ENCODE peak calls at places on chromosomes 16 and 17, in four cellular contexts. One of them, this sample, is unnamed.
A peak's percentile ranks its signal among the peaks of the same experiment; 100 is the strongest.

GRCh38 chr17:41967141-41967920 is 736 bp downstream of the CNP start:
- DNase-seq in cardiac muscle cell: no peak
- DNase-seq in right cardiac atrium: peak; percentile 68
- DNase-seq in uterus: no peak
- DNase-seq in this sample: no peak

GRCh38 chr16:85524630-85525463 is 88.3 kb upstream of the GSE1 start:
- DNase-seq in cardiac muscle cell: peak; percentile 83
- DNase-seq in right cardiac atrium: peak; percentile 80
- DNase-seq in uterus: no peak
- DNase-seq in this sample: peak; percentile 88

GRCh38 chr16:24499193-24499814 is 40.1 kb upstream of the RBBP6 start:
- DNase-seq in cardiac muscle cell: peak; percentile 39
- DNase-seq in right cardiac atrium: no peak
- DNase-seq in uterus: no peak
- DNase-seq in this sample: peak; percentile 34

GRCh38 chr17:876272-876671 is 94.1 kb downstream of the MRM3 start:
- DNase-seq in cardiac muscle cell: no peak
- DNase-seq in right cardiac atrium: no peak
- DNase-seq in uterus: no peak
- DNase-seq in this sample: no peak

GRCh38 chr16:86519649-86520316 is 9.5 kb downstream of the FOXF1 start:
- DNase-seq in cardiac muscle cell: peak; percentile 59
- DNase-seq in right cardiac atrium: peak; percentile 85
- DNase-seq in uterus: peak; percentile 48
- DNase-seq in this sample: peak; percentile 90

GRCh38 chr17:283911-284675 is 68.5 kb downstream of the RPH3AL start:
- DNase-seq in cardiac muscle cell: no peak
- DNase-seq in right cardiac atrium: peak; percentile 16
- DNase-seq in uterus: no peak
- DNase-seq in this sample: peak; percentile 31

GRCh38 chr17:65022751-65023421 is 33.7 kb downstream of the GNA13 start:
- DNase-seq in cardiac muscle cell: peak; percentile 20
- DNase-seq in right cardiac atrium: no peak
- DNase-seq in uterus: no peak
- DNase-seq in this sample: no peak

GRCh38 chr16:79261461-79261860 is 339.1 kb downstream of the MAF start:
- DNase-seq in cardiac muscle cell: no peak
- DNase-seq in right cardiac atrium: peak; percentile 75
- DNase-seq in uterus: no peak
- DNase-seq in this sample: peak; percentile 68

GRCh38 chr16:51151951-51152663 is 1.0 kb upstream of the SALL1 start:
- DNase-seq in cardiac muscle cell: peak; percentile 89
- DNase-seq in right cardiac atrium: peak; percentile 92
- DNase-seq in uterus: peak; percentile 91
- DNase-seq in this sample: no peak

GRCh38 chr16:3274490-3274889 is 8.8 kb upstream of the ZNF263 start:
- DNase-seq in cardiac muscle cell: no peak
- DNase-seq in right cardiac atrium: no peak
- DNase-seq in uterus: no peak
- DNase-seq in this sample: no peak

GRCh38 chr16:17302620-17303019 is 168.1 kb downstream of the XYLT1 start:
- DNase-seq in cardiac muscle cell: no peak
- DNase-seq in right cardiac atrium: no peak
- DNase-seq in uterus: no peak
- DNase-seq in this sample: no peak

GRCh38 chr16:47886631-47887415 is 269.0 kb downstream of the ABCC12 start:
- DNase-seq in cardiac muscle cell: no peak
- DNase-seq in right cardiac atrium: no peak
- DNase-seq in uterus: no peak
- DNase-seq in this sample: no peak

GRCh38 chr17:81870155-81870977 is 771 bp downstream of the ARHGDIA start:
- DNase-seq in cardiac muscle cell: peak; percentile 58
- DNase-seq in right cardiac atrium: peak; percentile 81
- DNase-seq in uterus: peak; percentile 48
- DNase-seq in this sample: peak; percentile 64

GRCh38 chr16:4795181-4795827 is at the start of gene SMIM22:
- DNase-seq in cardiac muscle cell: no peak
- DNase-seq in right cardiac atrium: no peak
- DNase-seq in uterus: no peak
- DNase-seq in this sample: no peak

GRCh38 chr17:21127508-21128077 is 829 bp downstream of the DHRS7B start:
- DNase-seq in cardiac muscle cell: peak; percentile 17
- DNase-seq in right cardiac atrium: no peak
- DNase-seq in uterus: no peak
- DNase-seq in this sample: no peak

GRCh38 chr17:73939808-73940207 is 263.7 kb upstream of the RPL38 start:
- DNase-seq in cardiac muscle cell: no peak
- DNase-seq in right cardiac atrium: no peak
- DNase-seq in uterus: no peak
- DNase-seq in this sample: no peak

GRCh38 chr17:740240-741055 is 8.1 kb downstream of the TLCD3A start:
- DNase-seq in cardiac muscle cell: no peak
- DNase-seq in right cardiac atrium: no peak
- DNase-seq in uterus: no peak
- DNase-seq in this sample: no peak

GRCh38 chr17:81387235-81388060 is 7.8 kb upstream of the BAHCC1 start:
- DNase-seq in cardiac muscle cell: peak; percentile 65
- DNase-seq in right cardiac atrium: peak; percentile 86
- DNase-seq in uterus: peak; percentile 82
- DNase-seq in this sample: peak; percentile 89

GRCh38 chr17:29566473-29567361 is at the start of gene ABHD15:
- DNase-seq in cardiac muscle cell: peak; percentile 81
- DNase-seq in right cardiac atrium: peak; percentile 89
- DNase-seq in uterus: peak; percentile 52
- DNase-seq in this sample: peak; percentile 91

GRCh38 chr16:13607289-13607688 is 312.7 kb upstream of the ERCC4 start:
- DNase-seq in cardiac muscle cell: no peak
- DNase-seq in right cardiac atrium: no peak
- DNase-seq in uterus: no peak
- DNase-seq in this sample: no peak

GRCh38 chr17:62965649-62966425 is at the start of gene TANC2:
- DNase-seq in cardiac muscle cell: peak; percentile 87
- DNase-seq in right cardiac atrium: peak; percentile 94
- DNase-seq in uterus: peak; percentile 86
- DNase-seq in this sample: peak; percentile 92

GRCh38 chr17:79159926-79160325 is 85.3 kb downstream of the ENGASE start:
- DNase-seq in cardiac muscle cell: no peak
- DNase-seq in right cardiac atrium: no peak
- DNase-seq in uterus: no peak
- DNase-seq in this sample: no peak

GRCh38 chr16:85503642-85504224 is 109.4 kb upstream of the GSE1 start:
- DNase-seq in cardiac muscle cell: no peak
- DNase-seq in right cardiac atrium: no peak
- DNase-seq in uterus: no peak
- DNase-seq in this sample: no peak

GRCh38 chr16:89593841-89594240 is 18.3 kb downstream of the CPNE7 start:
- DNase-seq in cardiac muscle cell: no peak
- DNase-seq in right cardiac atrium: no peak
- DNase-seq in uterus: no peak
- DNase-seq in this sample: no peak

GRCh38 chr17:77188084-77189066 is 47.6 kb downstream of the SEC14L1 start:
- DNase-seq in cardiac muscle cell: no peak
- DNase-seq in right cardiac atrium: no peak
- DNase-seq in uterus: no peak
- DNase-seq in this sample: no peak

GRCh38 chr16:66662445-66663194 is 33.9 kb downstream of the CMTM4 start:
- DNase-seq in cardiac muscle cell: peak; percentile 58
- DNase-seq in right cardiac atrium: no peak
- DNase-seq in uterus: no peak
- DNase-seq in this sample: no peak

GRCh38 chr16:66397736-66398433 is 29.2 kb upstream of the BEAN1 start:
- DNase-seq in cardiac muscle cell: no peak
- DNase-seq in right cardiac atrium: no peak
- DNase-seq in uterus: no peak
- DNase-seq in this sample: no peak

GRCh38 chr17:12472613-12473173 is 193.0 kb upstream of the MYOCD start:
- DNase-seq in cardiac muscle cell: no peak
- DNase-seq in right cardiac atrium: no peak
- DNase-seq in uterus: no peak
- DNase-seq in this sample: no peak

GRCh38 chr17:1683489-1683888 is 1.2 kb downstream of the PRPF8 start:
- DNase-seq in cardiac muscle cell: no peak
- DNase-seq in right cardiac atrium: no peak
- DNase-seq in uterus: no peak
- DNase-seq in this sample: no peak

GRCh38 chr17:565506-565905 is 149.1 kb downstream of the VPS53 start:
- DNase-seq in cardiac muscle cell: no peak
- DNase-seq in right cardiac atrium: no peak
- DNase-seq in uterus: no peak
- DNase-seq in this sample: no peak

GRCh38 chr16:77599793-77600415 is 122.4 kb upstream of the NUDT7 start:
- DNase-seq in cardiac muscle cell: peak; percentile 58
- DNase-seq in right cardiac atrium: no peak
- DNase-seq in uterus: no peak
- DNase-seq in this sample: no peak

GRCh38 chr16:802914-803750 is 2.6 kb upstream of the GNG13 start:
- DNase-seq in cardiac muscle cell: no peak
- DNase-seq in right cardiac atrium: no peak
- DNase-seq in uterus: no peak
- DNase-seq in this sample: no peak

GRCh38 chr17:80198144-80198661 is 21.9 kb downstream of the SGSH start:
- DNase-seq in cardiac muscle cell: no peak
- DNase-seq in right cardiac atrium: peak; percentile 46
- DNase-seq in uterus: no peak
- DNase-seq in this sample: no peak

GRCh38 chr17:38791162-38791561 is 8.2 kb downstream of the PIP4K2B start:
- DNase-seq in cardiac muscle cell: no peak
- DNase-seq in right cardiac atrium: no peak
- DNase-seq in uterus: no peak
- DNase-seq in this sample: no peak

GRCh38 chr17:70621593-70621992 is 452.3 kb downstream of the KCNJ2 start:
- DNase-seq in cardiac muscle cell: peak; percentile 37
- DNase-seq in right cardiac atrium: no peak
- DNase-seq in uterus: no peak
- DNase-seq in this sample: no peak

GRCh38 chr16:9176547-9177418 is 85.3 kb downstream of the HAPSTR1 start:
- DNase-seq in cardiac muscle cell: no peak
- DNase-seq in right cardiac atrium: no peak
- DNase-seq in uterus: no peak
- DNase-seq in this sample: no peak

GRCh38 chr16:5024632-5025031 is 9.1 kb downstream of the NAGPA start:
- DNase-seq in cardiac muscle cell: no peak
- DNase-seq in right cardiac atrium: no peak
- DNase-seq in uterus: no peak
- DNase-seq in this sample: no peak

GRCh38 chr16:4081577-4082021 is 34.6 kb downstream of the ADCY9 start:
- DNase-seq in cardiac muscle cell: no peak
- DNase-seq in right cardiac atrium: no peak
- DNase-seq in uterus: peak; percentile 34
- DNase-seq in this sample: no peak

GRCh38 chr16:84585886-84586285 is 32.0 kb downstream of the COTL1 start:
- DNase-seq in cardiac muscle cell: no peak
- DNase-seq in right cardiac atrium: no peak
- DNase-seq in uterus: no peak
- DNase-seq in this sample: no peak

GRCh38 chr17:5706835-5707234 is 122.5 kb upstream of the NLRP1 start:
- DNase-seq in cardiac muscle cell: peak; percentile 64
- DNase-seq in right cardiac atrium: peak; percentile 77
- DNase-seq in uterus: no peak
- DNase-seq in this sample: peak; percentile 70

GRCh38 chr17:4345569-4345968 is 20.9 kb downstream of the UBE2G1 start:
- DNase-seq in cardiac muscle cell: no peak
- DNase-seq in right cardiac atrium: no peak
- DNase-seq in uterus: no peak
- DNase-seq in this sample: no peak
- H3K4me3 ChIP-seq in cardiac muscle cell: no peak overlapping the region
- H3K4me3 ChIP-seq in right cardiac atrium: no peak overlapping the region
- H3K4me3 ChIP-seq in uterus: no peak overlapping the region
- H3K4me3 ChIP-seq in this sample: no peak overlapping the region

GRCh38 chr17:57285681-57286080 is 29.4 kb downstream of the MSI2 start:
- DNase-seq in cardiac muscle cell: no peak
- DNase-seq in right cardiac atrium: no peak
- DNase-seq in uterus: no peak
- DNase-seq in this sample: no peak
- H3K27ac ChIP-seq in cardiac muscle cell: no peak overlapping the region
- H3K27ac ChIP-seq in right cardiac atrium: no peak overlapping the region
- H3K27ac ChIP-seq in uterus: no peak overlapping the region
- H3K27ac ChIP-seq in this sample: no peak overlapping the region

DNA sequence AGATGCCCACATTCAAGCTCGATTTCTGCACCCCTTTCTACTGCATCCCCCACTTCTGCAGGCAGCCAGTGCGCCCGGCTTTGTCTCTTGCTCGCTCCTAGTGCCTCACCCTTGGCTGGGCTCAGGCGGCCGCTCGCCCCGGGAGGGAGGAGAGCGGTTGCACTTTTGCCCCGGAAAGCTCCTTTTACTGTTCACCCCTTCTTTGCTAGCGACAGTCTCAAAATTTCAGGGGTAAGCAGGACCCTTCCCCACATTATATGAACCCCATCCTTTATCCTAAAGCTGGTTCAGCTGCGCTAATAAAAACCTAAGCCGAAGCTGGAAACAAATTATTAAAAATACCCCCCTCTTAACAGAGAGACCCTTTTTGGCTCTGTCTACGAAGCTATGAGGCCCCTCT is 987 bp downstream of the HOXB5 start:
- DNase-seq in cardiac muscle cell: no peak
- DNase-seq in right cardiac atrium: no peak
- DNase-seq in uterus: no peak
- DNase-seq in this sample: no peak
- H3K4me3 ChIP-seq in cardiac muscle cell: peak overlapping the region; percentile 26
- H3K4me3 ChIP-seq in right cardiac atrium: peak overlapping the region; percentile 12
- H3K4me3 ChIP-seq in uterus: no peak overlapping the region
- H3K4me3 ChIP-seq in this sample: no peak overlapping the region

DNA sequence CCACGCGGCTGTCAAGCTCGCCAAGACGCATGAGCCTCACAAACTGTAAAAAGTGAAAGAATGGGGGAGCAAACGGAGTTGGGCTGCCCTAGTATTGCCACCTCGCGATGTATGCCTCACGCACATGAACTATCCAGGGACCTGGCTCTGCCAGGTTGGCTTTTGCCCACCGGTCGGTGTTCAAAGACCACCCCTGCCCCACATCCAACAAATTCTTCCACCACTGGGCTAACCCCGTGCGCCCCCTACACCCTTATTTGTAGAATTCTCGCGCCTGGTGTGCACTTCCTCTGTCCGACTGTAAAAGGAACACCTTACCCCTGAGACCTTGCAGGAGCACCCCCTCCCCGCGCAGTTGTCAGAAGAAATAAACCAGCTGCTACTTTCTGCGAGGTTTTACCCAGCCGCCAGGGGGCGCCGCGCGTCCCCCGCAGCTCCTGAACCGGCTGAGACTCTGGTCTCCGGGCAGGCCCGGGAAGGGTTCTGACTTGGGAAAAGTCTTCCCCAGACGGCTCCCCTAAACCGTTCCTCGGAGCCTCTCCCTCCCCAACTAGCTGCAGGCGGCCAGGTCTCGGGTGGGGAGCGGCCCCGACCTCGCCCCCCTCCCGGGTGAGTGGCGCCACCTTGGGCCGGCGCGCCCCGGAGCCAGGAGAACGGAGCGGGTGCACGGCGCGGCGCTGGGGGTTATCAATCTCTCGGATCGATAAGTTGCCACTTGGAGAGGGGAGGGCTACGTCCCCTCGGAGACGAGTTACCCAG is 1.7 kb upstream of the ZNF423 start:
- DNase-seq in cardiac muscle cell: peak; percentile 75
- DNase-seq in right cardiac atrium: peak; percentile 84
- DNase-seq in uterus: peak; percentile 57
- DNase-seq in this sample: peak; percentile 85
- H3K27ac ChIP-seq in cardiac muscle cell: no peak overlapping the region
- H3K27ac ChIP-seq in right cardiac atrium: peak overlapping the region; percentile 91
- H3K27ac ChIP-seq in uterus: peak overlapping the region; percentile 98
- H3K27ac ChIP-seq in this sample: peak overlapping the region; percentile 59

GRCh38 chr17:82882715-82883446 is 43.1 kb upstream of the ZNF750 start:
- DNase-seq in cardiac muscle cell: no peak
- DNase-seq in right cardiac atrium: peak; percentile 75
- DNase-seq in uterus: no peak
- DNase-seq in this sample: no peak
- H3K4me3 ChIP-seq in cardiac muscle cell: no peak overlapping the region
- H3K4me3 ChIP-seq in right cardiac atrium: no peak overlapping the region
- H3K4me3 ChIP-seq in uterus: no peak overlapping the region
- H3K4me3 ChIP-seq in this sample: no peak overlapping the region

This sample was measured in aorta.